ENCODE peak calls at places on chromosome 1, in four cellular contexts. L, R, M and T are unnamed samples.

GRCh38 chr1:77543822-77544448 is 138.5 kb downstream of the ZZZ3 start:
- DNase-seq in L (no peak), R (no peak), M (no peak), T (no peak)

GRCh38 chr1:59952065-59952464 is 25.5 kb upstream of the CYP2J2 start:
- DNase-seq in L (no peak), R (no peak), M (no peak), T (no peak)

GRCh38 chr1:7469255-7469938 is 301.7 kb upstream of the VAMP3 start:
- DNase-seq in L (no peak), R (no peak), M (peak), T (no peak)

GRCh38 chr1:232655041-232655745 is 25.3 kb upstream of the SIPA1L2 start:
- DNase-seq in L (no peak), R (no peak), M (no peak), T (peak)

GRCh38 chr1:1401457-1402010 is 2.4 kb upstream of the CCNL2 start:
- DNase-seq in L (no peak), R (no peak), M (no peak), T (no peak)

GRCh38 chr1:35882586-35882944 is 444 bp upstream of the AGO1 start:
- DNase-seq in L (no peak), R (no peak), M (no peak), T (peak)

GRCh38 chr1:112501810-112502641 is 6.7 kb upstream of the WNT2B start:
- DNase-seq in L (no peak), R (peak), M (peak), T (peak)

GRCh38 chr1:107935396-107936064 is 29.4 kb downstream of the VAV3 start:
- DNase-seq in L (no peak), R (no peak), M (no peak), T (no peak)

GRCh38 chr1:160542303-160542945 is 19.4 kb upstream of the SLAMF6 start:
- DNase-seq in L (no peak), R (no peak), M (no peak), T (no peak)

GRCh38 chr1:2428490-2428889 is 16.1 kb upstream of the PEX10 start:
- DNase-seq in L (no peak), R (no peak), M (no peak), T (no peak)

GRCh38 chr1:51331206-51332100 is 1.1 kb upstream of the TTC39A start:
- DNase-seq in L (peak), R (no peak), M (peak), T (peak)

GRCh38 chr1:154751690-154752089 is 118.4 kb downstream of the KCNN3 start:
- DNase-seq in L (no peak), R (no peak), M (no peak), T (no peak)

GRCh38 chr1:7224644-7225043 is 439.4 kb downstream of the CAMTA1 start:
- DNase-seq in L (peak), R (no peak), M (no peak), T (peak)

GRCh38 chr1:160667896-160668295 is 21.1 kb upstream of the SLAMF1 start:
- DNase-seq in L (no peak), R (no peak), M (no peak), T (no peak)

GRCh38 chr1:31122779-31123178 is 57.3 kb upstream of the PUM1 start:
- DNase-seq in L (no peak), R (no peak), M (no peak), T (no peak)

GRCh38 chr1:201655910-201656669 is 117.2 kb downstream of the NAV1 start:
- DNase-seq in L (no peak), R (no peak), M (no peak), T (no peak)

GRCh38 chr1:150548632-150549495 is at the start of gene ADAMTSL4:
- DNase-seq in L (no peak), R (no peak), M (peak), T (peak)